ENCODE peak calls at places on chromosomes 5 and 9, in nine cellular contexts. C, M, K, L, Y, S, Q, E and T are unnamed samples.

GRCh38 chr9:98861881-98862501 is 54.5 kb downstream of the GALNT12 start:
- DNase-seq in L (no peak), Y (no peak), M (no peak), C (no peak), K (peak), S (peak), Q (peak), E (peak), T (no peak)

GRCh38 chr9:118957585-118957984 is 411.6 kb downstream of the BRINP1 start:
- DNase-seq in M (no peak), Y (peak), Q (no peak), E (no peak), K (no peak), L (no peak), C (no peak), S (no peak), T (no peak)

GRCh38 chr9:31848505-31849285 is 535.7 kb upstream of the ACO1 start:
- DNase-seq in C (no peak), M (no peak), S (no peak), Q (no peak), L (no peak), K (no peak), E (no peak), Y (no peak), T (no peak)

GRCh38 chr9:17191095-17191494 is 56.3 kb downstream of the CNTLN start:
- DNase-seq in K (peak), L (no peak), M (no peak), E (no peak), Q (peak), C (no peak), S (no peak), Y (peak), T (no peak)

GRCh38 chr5:125222597-125223240 is 476.3 kb upstream of the ZNF608 start:
- DNase-seq in S (no peak), C (no peak), M (no peak), E (no peak), Y (no peak), L (peak), Q (no peak), K (no peak), T (no peak)

GRCh38 chr5:132059696-132060500 is 557 bp upstream of the IL3 start:
- DNase-seq in E (no peak), C (no peak), Q (no peak), Y (no peak), M (peak), S (no peak), K (no peak), L (peak), T (no peak)

GRCh38 chr5:134511796-134512660 is 13.4 kb upstream of the JADE2 start:
- DNase-seq in Y (peak), M (no peak), S (peak), E (no peak), L (peak), K (peak), Q (peak), C (no peak), T (no peak)

GRCh38 chr9:4640027-4640426 is 22.1 kb upstream of the PLPP6 start:
- DNase-seq in K (peak), S (no peak), C (no peak), E (no peak), Q (no peak), Y (peak), M (peak), L (no peak), T (no peak)

GRCh38 chr9:120612218-120612617 is 32.3 kb upstream of the CDK5RAP2 start:
- DNase-seq in C (no peak), M (no peak), K (peak), E (no peak), S (no peak), Y (no peak), Q (peak), L (no peak), T (no peak)
- TF ChIP-seq CTCF in C (peak), M (no peak), K (no peak), E (peak), S (no peak), Y (peak), Q (peak), L (peak), T (peak)

DNA sequence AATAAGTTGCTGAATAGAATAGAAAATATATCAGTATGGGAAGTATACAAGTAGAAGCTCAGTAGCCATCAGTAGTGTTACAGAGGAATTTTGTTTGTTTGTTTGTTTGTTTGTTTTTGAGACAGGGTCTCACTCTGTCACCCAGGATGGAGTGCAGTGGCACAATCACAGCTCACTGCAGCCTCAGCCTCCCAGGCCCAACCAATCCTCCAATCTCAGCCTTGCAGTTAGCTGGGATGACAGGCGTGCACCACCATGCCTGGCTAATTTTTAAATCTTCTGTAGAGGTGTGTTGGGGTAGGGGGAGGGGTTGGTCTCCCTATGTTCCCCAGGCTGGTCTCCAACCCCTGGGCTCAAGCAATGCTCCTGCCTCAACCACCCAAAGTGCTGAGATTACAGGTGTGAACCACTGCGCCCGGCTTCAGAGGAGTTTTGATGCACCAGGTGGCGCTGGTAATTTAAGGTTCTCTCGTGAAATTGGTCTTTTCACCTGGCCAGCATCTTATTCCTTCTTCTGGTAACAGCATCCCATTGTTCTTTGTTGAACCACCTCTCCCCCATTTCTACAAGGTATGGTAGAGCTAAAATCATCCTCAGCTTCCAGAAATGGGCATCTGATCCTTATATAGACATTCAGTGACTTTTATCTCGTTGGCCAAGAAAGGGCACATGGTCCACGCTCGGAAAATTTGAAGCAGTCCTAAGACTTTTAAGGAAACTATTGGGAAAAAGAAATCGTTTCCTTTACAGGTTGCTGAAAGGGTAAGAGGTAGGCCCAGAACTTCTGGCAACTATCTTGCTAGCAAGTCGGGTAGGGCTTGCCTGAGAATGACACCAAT is 157.1 kb downstream of the ARRDC3 start:
- DNase-seq in C (peak), E (no peak), L (peak), K (no peak), S (no peak), M (peak), Q (no peak), Y (no peak), T (no peak)
- TF ChIP-seq CTCF in C (peak), E (no peak), L (peak), K (no peak), S (peak), M (peak), Q (peak), Y (peak), T (peak)

DNA sequence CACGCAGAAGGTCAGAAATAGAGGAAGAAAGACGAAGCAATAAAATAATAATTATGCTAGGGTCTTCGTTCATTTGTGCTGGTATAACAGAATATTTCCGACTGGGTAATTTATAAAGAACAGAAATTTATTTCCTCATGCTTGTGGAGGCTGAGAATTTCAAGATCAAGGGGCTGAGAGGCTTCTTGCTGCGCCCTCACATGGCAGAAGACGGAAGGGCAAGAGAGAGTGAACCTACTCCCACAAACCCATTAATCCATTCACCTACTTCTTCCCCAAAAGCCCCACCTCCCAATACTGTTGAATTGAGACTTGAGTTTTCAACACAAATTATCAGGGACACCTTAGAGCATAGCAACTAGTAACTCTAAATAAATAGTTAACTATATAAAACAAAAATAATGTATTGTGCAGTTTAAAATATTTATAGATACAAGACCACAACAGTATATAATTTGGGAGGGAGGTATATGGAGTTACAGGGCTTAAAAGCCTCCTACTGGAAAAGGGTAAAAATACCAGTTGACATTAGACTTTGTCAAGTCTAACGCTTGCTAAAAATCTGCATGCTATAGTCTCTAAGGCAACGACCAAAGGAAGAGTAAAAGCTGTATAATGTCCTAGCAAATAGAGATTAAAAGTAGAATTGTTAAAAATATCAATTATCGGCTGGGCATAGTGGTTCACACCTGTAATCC is 40.3 kb upstream of the NAA35 start:
- DNase-seq in M (peak), Y (peak), K (peak), Q (peak), S (no peak), E (peak), L (no peak), C (no peak), T (no peak)
- TF ChIP-seq CTCF in M (peak), Y (peak), K (peak), Q (peak), S (peak), E (peak), L (peak), C (peak), T (peak)

DNA sequence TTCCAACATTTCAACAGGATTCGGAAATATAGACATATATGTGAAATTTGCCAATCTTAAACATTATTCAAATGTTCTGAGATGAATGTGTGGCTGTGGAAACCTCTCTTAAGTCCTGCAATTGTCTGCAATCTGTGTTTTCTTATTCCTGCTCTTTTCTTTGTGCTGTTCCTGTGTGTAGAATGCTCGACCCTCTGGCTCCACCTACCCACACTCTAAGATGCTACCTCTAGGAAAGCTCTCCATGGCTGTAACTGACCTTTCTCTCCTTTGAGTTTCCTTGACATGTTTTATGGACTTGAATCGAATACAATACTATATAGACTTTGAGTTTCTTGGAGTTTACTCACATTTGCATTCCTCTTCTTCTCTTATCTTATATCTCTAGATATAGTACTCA is 120.6 kb upstream of the ASTN2 start:
- DNase-seq in K (no peak), Y (no peak), Q (no peak), M (no peak), L (no peak), C (no peak), S (no peak), E (no peak), T (no peak)
- TF ChIP-seq CTCF in K (no peak), Y (no peak), Q (no peak), M (no peak), L (peak), C (no peak), S (no peak), E (no peak), T (peak)

DNA sequence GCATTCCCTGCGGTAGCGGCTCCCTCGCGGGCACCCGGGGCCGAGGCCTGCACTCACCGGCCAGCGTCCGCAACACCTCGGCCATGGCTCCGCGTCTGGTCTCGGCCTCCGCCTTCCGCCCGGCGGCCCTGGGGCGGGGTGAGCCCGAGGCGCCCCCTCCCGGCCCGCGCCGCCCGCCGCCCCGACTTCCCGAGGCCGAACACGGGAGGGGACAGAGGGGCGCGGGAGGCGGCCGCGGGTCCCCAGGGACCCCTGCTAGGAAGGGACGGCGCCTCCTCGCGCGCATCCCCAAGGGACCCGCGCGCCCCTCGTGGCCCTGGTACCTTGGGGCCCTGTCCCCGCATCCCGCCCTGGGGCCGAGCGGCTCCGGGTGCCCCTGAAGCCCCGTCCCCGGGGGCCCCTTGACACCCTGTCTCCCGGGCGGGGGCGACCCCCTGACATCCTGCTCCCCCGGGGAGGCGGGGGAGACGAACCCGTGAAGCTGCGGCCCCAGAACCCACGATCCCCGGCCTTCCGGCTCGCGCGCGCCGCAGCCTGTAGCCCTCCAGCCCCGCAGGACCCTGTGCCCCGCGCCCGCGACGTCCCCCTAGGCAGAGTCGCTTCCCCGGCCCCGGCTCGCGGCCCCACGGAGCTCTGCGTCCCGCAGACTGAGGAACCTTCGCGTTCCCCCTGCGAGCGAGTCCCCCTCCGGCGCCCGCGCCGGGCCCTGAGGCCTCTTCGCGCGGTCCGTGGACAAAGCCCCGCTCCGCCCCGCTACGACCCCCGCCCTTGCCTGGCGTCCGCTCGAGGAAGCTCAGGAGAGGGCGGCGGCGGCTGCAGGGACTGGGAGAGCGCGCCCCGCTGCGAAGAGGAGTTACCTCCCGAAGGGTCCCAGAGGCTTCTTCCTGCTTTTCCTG is at the start of gene ABO:
- DNase-seq in C (no peak), Q (no peak), K (no peak), E (no peak), Y (no peak), M (peak), L (no peak), S (no peak), T (no peak)
- TF ChIP-seq CTCF in C (no peak), Q (no peak), K (no peak), E (no peak), Y (no peak), M (no peak), L (no peak), S (peak), T (no peak)

GRCh38 chr5:1881731-1882336 is 891 bp downstream of the IRX4 start:
- DNase-seq in S (no peak), Q (no peak), E (no peak), C (no peak), M (no peak), K (no peak), Y (no peak), L (no peak), T (no peak)

GRCh38 chr5:1883925-1884637 is 1.4 kb upstream of the IRX4 start:
- DNase-seq in L (no peak), C (no peak), Y (no peak), E (no peak), Q (no peak), M (no peak), K (no peak), S (no peak), T (no peak)

GRCh38 chr5:1884638-1885475 is 2.1 kb upstream of the IRX4 start:
- DNase-seq in Y (no peak), C (no peak), E (no peak), Q (no peak), S (no peak), L (no peak), K (no peak), M (no peak), T (no peak)

GRCh38 chr5:1882337-1883119 is at the start of gene IRX4:
- DNase-seq in S (no peak), C (no peak), L (no peak), E (no peak), Q (peak), Y (peak), K (peak), M (no peak), T (no peak)

GRCh38 chr5:1883120-1883924 is 597 bp upstream of the IRX4 start:
- DNase-seq in M (no peak), S (no peak), Y (no peak), L (no peak), K (no peak), C (no peak), E (no peak), Q (no peak), T (no peak)
- TF ChIP-seq CTCF in M (no peak), S (no peak), Y (no peak), L (no peak), K (no peak), C (no peak), E (no peak), Q (peak), T (no peak)

GRCh38 chr5:11075010-11075860 is 314.2 kb upstream of the DAP start:
- DNase-seq in M (no peak), C (no peak), S (no peak), L (no peak), K (no peak), Y (no peak), E (no peak), Q (no peak), T (no peak)
- TF ChIP-seq CTCF in M (no peak), C (peak), S (no peak), L (no peak), K (no peak), Y (no peak), E (no peak), Q (no peak), T (no peak)